ENCODE peak calls at places on chromosomes 12 and 14, in eight cellular contexts. B, O, U, Y, W, I, H and X are unnamed samples.

GRCh38 chr14:102320033-102320660 is 601 bp downstream of the ZNF839 start:
- DNase-seq in W (peak), O (peak), I (peak), B (no peak), H (no peak), U (peak), Y (no peak), X (peak)

GRCh38 chr12:132285991-132286681 is 43.3 kb downstream of the GALNT9 start:
- DNase-seq in Y (no peak), H (no peak), W (peak), O (peak), U (peak), B (no peak), I (peak), X (peak)

GRCh38 chr12:30754383-30754749 is 385 bp downstream of the CAPRIN2 start:
- DNase-seq in O (no peak), H (peak), U (peak), W (no peak), Y (no peak), I (no peak), B (no peak), X (no peak)

GRCh38 chr12:69468237-69469026 is 1.8 kb upstream of the FRS2 start:
- DNase-seq in O (no peak), B (no peak), Y (no peak), U (no peak), I (no peak), H (no peak), W (no peak), X (peak)

GRCh38 chr14:28381656-28382055 is 384.9 kb upstream of the FOXG1 start:
- DNase-seq in H (no peak), Y (no peak), I (no peak), W (no peak), B (no peak), O (no peak), U (no peak), X (no peak)

GRCh38 chr12:131929530-131930456 is 717 bp downstream of the PUS1 start:
- DNase-seq in O (no peak), Y (no peak), U (peak), W (no peak), H (no peak), I (peak), B (no peak), X (no peak)

GRCh38 chr14:26867171-26867757 is 269.4 kb upstream of the NOVA1 start:
- DNase-seq in Y (no peak), I (no peak), O (peak), H (no peak), U (no peak), B (no peak), W (no peak), X (no peak)

GRCh38 chr14:68782091-68782981 is 10.5 kb downstream of the ZFP36L1 start:
- DNase-seq in B (no peak), Y (no peak), O (no peak), I (no peak), H (peak), U (no peak), W (no peak), X (no peak)

GRCh38 chr12:12024958-12025682 is 45.6 kb upstream of the BCL2L14 start:
- DNase-seq in Y (no peak), W (no peak), O (no peak), I (peak), U (no peak), H (no peak), B (no peak), X (no peak)

GRCh38 chr14:52048641-52049204 is 20.1 kb downstream of the NID2 start:
- DNase-seq in H (no peak), U (peak), O (no peak), I (no peak), Y (no peak), B (no peak), W (no peak), X (peak)

GRCh38 chr12:65121049-65121955 is at the start of gene WIF1:
- DNase-seq in W (peak), B (no peak), H (no peak), I (peak), O (no peak), U (no peak), Y (no peak), X (peak)

GRCh38 chr14:69049675-69050074 is 70.6 kb upstream of the ACTN1 start:
- DNase-seq in O (peak), U (peak), H (no peak), I (no peak), W (no peak), Y (no peak), B (no peak), X (peak)

GRCh38 chr12:24798335-24798734 is 150.6 kb downstream of the BCAT1 start:
- DNase-seq in I (no peak), U (no peak), W (no peak), Y (no peak), O (no peak), H (no peak), B (no peak), X (no peak)

GRCh38 chr14:52044791-52045522 is 23.9 kb downstream of the NID2 start:
- DNase-seq in W (no peak), B (no peak), I (no peak), H (no peak), Y (no peak), U (peak), O (peak), X (peak)

GRCh38 chr14:36442824-36443241 is 77.2 kb downstream of the NKX2-1 start:
- DNase-seq in H (no peak), O (no peak), U (no peak), B (no peak), W (no peak), I (no peak), Y (no peak), X (no peak)

GRCh38 chr14:89303452-89304435 is 113.3 kb downstream of the FOXN3 start:
- DNase-seq in B (no peak), O (peak), Y (no peak), W (no peak), I (peak), H (no peak), U (peak), X (peak)

DNA sequence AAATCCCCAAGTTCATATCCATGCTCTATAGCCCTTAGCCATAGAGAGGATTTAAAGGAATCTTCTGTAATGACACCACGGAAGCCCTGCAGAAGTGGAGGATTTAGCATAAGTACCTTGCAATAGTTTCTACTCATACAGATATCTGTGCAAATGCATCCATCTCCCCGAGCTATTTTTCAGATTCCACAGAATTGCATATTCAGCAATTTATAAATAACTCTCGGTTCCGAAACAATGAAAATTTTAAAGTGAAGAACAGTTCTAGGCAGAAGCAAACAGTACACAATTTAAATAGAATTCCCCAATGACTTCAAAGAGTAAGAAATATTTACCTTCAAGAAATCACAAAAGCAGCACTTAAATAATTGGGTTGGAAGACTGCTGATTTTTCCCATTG is 379 bp downstream of the IGF1 start:
- DNase-seq in U (no peak), H (no peak), W (no peak), I (no peak), Y (no peak), B (no peak), O (no peak), X (no peak)
- H3K4me3 ChIP-seq in U (no peak), H (peak), W (peak), I (peak), Y (no peak), B (no peak), O (peak), X (no peak)

DNA sequence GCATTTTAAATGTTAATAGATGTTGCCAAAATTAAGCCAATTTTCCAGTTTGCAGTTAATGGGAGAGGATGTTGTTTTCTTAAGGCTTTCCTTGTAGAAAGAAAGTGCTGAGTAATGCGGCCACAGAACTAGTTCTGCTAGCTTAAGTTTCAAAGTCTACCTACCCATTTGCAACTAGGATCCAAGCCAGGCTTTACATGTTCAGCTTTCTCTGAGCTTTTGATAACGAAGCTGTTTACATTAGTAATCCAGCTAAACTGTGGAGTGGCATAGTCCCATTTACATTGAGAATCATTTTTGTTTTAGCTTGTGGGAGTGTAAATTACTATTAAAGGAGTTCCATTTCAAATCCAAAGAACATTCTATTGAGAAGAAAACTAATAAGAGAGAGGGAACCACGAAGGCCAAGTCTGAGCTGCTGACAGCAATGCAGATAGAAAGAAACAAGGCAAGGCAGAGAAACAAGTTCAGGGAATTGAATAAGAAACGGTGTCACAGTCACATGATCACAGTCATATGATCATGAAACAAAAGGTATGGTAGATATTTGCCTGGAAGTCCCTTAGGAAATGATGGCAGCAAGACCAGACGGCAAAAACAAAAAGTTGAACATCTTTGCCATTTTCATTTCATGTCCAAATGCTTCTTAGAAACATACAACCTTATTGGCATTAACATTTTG is 274.9 kb downstream of the PAWR start:
- DNase-seq in O (peak), U (no peak), I (peak), B (no peak), Y (no peak), W (no peak), H (no peak), X (peak)
- H3K4me3 ChIP-seq in O (no peak), U (no peak), I (no peak), B (no peak), Y (no peak), W (no peak), H (no peak), X (no peak)

GRCh38 chr12:114407034-114407420 is 1.1 kb upstream of the TBX5 start:
- DNase-seq in O (peak), B (no peak), H (no peak), I (no peak), W (no peak), Y (no peak), U (no peak), X (peak)
- H3K4me3 ChIP-seq in O (peak), B (peak), H (peak), I (no peak), W (peak), Y (no peak), U (no peak), X (peak)

DNA sequence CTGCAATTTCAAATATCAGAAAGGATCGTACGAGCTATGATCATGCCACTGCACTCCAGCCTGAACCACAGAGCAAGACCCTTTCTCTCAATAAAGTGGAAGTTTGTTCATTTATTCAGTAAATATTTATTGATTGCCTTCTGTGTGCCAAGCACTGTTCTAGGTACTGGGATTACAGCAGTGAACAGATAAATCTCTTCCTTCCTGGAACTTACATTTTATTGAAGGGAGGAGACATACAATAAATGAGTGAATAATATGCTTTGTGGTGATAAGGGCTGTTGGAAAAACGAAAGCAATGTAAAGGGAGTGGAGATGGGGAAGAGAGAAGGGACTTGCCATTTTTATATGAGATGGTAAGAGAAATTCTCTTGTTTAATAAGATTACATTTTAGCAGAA is 1.6 kb downstream of the GSKIP start:
- DNase-seq in I (no peak), H (no peak), Y (no peak), B (no peak), O (peak), W (no peak), U (no peak), X (no peak)
- H3K4me3 ChIP-seq in I (peak), H (no peak), Y (no peak), B (no peak), O (peak), W (peak), U (no peak), X (peak)

GRCh38 chr12:124544311-124544970 is 23.0 kb downstream of the NCOR2 start:
- DNase-seq in Y (no peak), W (no peak), H (no peak), B (no peak), O (peak), U (no peak), I (no peak), X (no peak)
- H3K4me3 ChIP-seq in Y (no peak), W (no peak), H (no peak), B (no peak), O (no peak), U (no peak), I (no peak), X (no peak)

DNA sequence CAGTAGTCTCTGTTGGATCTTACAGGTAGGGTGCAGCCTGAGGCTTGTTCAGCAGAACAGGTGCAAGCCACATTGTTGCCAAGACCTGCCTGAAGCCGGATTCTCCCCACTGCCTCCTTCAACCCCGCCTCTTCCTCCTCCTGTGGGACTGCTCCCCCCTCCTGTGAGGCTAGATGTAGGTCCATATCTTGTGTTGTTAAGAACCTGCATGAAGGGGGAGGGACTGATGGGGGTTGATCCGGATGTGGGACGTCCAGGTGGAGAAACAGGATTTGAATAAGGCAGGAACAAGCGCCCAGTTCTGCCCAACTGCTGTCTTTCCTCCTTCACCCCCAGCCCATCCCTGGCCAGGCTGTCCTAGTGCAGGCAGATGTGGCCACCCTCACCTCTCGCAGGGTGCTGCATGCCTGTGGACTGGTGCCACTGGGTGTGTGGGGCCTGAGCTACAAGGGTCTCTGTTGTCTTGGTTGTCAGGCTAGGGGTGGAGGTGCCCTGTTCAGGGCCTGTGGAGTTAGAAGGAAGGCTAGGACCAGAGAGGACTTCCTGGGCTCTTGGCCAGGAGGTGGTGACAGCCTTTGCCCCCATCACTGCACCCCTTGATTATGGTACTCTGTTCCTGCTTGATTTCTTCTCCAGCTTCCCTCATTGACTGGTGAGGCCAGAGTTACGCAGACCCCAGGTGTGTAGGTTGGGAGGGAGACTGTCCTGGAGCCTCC is 1.4 kb downstream of the NR4A1 start:
- DNase-seq in B (no peak), Y (no peak), U (no peak), H (no peak), I (peak), W (peak), O (peak), X (no peak)
- H3K4me3 ChIP-seq in B (no peak), Y (no peak), U (peak), H (peak), I (peak), W (peak), O (peak), X (peak)

GRCh38 chr14:21262410-21262809 is 6.8 kb downstream of the HNRNPC start:
- DNase-seq in H (no peak), U (no peak), W (no peak), Y (no peak), B (no peak), I (no peak), O (no peak), X (no peak)

GRCh38 chr14:21267431-21267845 is 1.8 kb downstream of the HNRNPC start:
- DNase-seq in H (no peak), Y (no peak), W (no peak), U (no peak), B (no peak), I (no peak), O (peak), X (no peak)

GRCh38 chr14:21261824-21262223 is 7.4 kb downstream of the HNRNPC start:
- DNase-seq in I (no peak), Y (no peak), B (no peak), H (no peak), U (no peak), O (no peak), W (no peak), X (no peak)

GRCh38 chr14:21264025-21264801 is 5.0 kb downstream of the HNRNPC start:
- DNase-seq in Y (no peak), U (no peak), I (no peak), B (no peak), H (no peak), W (no peak), O (peak), X (peak)

DNA sequence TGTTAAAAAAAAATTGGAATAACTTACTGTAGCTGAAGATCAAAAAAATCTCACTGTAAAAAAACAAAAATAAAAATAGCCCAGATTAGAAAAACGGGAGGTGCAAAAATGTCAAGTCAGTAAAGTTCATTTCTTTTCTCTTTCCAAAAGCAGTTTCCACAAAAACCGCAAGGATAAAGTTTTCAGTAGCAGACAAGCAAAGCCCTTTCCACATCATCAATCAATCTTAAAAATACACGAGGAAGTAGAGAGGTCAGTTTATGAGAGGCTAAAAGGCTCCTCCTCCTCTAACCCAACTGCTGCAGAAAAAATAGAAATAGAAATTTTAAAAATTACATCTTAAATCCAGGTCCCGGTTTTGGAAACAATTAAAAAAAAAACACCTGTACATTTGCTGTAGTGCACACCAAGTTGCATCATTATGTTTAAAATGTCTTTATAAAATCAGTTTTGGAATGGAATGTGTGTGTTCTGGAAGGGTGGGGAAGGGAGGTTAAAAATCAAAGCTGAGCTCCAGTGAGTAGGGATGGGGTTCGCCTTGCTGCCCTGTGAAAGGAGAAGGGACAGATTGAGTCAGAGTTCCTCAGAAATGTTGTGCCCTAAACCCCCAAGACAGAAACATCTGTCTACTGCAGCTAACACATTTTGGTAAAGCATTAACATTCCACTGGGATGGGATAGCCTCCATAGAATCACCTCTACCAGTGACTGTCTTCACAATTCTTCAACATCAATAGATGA is 5.8 kb downstream of the HNRNPC start:
- DNase-seq in H (no peak), O (peak), B (no peak), Y (no peak), I (no peak), U (no peak), W (no peak), X (no peak)
- H3K4me3 ChIP-seq in H (no peak), O (peak), B (no peak), Y (peak), I (no peak), U (peak), W (peak), X (peak)

GRCh38 chr14:35405304-35405996 is 901 bp upstream of the NFKBIA start:
- DNase-seq in B (no peak), H (no peak), Y (no peak), O (no peak), W (no peak), U (no peak), I (peak), X (no peak)

GRCh38 chr14:35404496-35405303 is at the start of gene NFKBIA:
- DNase-seq in H (peak), B (peak), O (peak), W (peak), Y (peak), I (peak), U (peak), X (peak)

GRCh38 chr14:35404246-35404495 is 378 bp downstream of the NFKBIA start:
- DNase-seq in O (no peak), U (no peak), B (no peak), Y (no peak), H (no peak), W (no peak), I (no peak), X (no peak)

GRCh38 chr14:35406811-35407630 is 2.5 kb upstream of the NFKBIA start:
- DNase-seq in U (peak), Y (no peak), H (no peak), O (peak), B (no peak), W (no peak), I (no peak), X (peak)

DNA sequence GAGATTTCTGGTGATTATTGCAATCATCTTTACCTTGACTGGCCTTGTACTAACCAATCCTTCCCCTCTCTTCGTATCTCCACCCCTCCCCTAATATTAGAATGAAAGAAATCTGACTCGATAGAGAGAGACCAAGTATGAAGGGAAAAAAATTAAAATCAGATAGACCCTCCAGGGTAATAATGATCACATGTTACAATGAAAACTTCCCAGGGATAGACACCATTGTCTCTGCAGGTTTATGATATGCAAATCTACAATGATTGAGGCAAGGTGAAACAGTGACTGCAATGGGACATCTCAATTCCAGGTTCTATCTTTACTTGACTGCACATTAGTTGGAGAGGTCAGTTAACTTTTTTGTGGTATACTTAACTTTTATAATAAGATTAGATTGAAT is 1.5 kb upstream of the NFKBIA start:
- DNase-seq in H (no peak), B (no peak), U (no peak), I (no peak), Y (no peak), W (no peak), O (no peak), X (no peak)
- H3K4me3 ChIP-seq in H (peak), B (no peak), U (no peak), I (no peak), Y (no peak), W (peak), O (no peak), X (no peak)

GRCh38 chr12:55922126-55922525 is 5.6 kb downstream of the PYM1 start:
- DNase-seq in B (no peak), I (no peak), Y (no peak), W (no peak), O (no peak), H (no peak), U (no peak), X (no peak)
- H3K4me3 ChIP-seq in B (no peak), I (no peak), Y (no peak), W (no peak), O (no peak), H (no peak), U (no peak), X (no peak)

GRCh38 chr12:43898474-43898873 is 62.6 kb downstream of the TMEM117 start:
- DNase-seq in U (no peak), W (no peak), O (no peak), I (no peak), H (no peak), Y (no peak), B (no peak), X (no peak)

GRCh38 chr12:43899574-43899973 is 63.7 kb downstream of the TMEM117 start:
- DNase-seq in Y (no peak), H (no peak), U (no peak), I (no peak), O (no peak), B (no peak), W (no peak), X (no peak)

GRCh38 chr12:43891856-43892574 is 56.1 kb downstream of the TMEM117 start:
- DNase-seq in B (no peak), Y (no peak), U (no peak), H (no peak), O (no peak), I (no peak), W (no peak), X (no peak)

GRCh38 chr12:43896496-43896895 is 60.6 kb downstream of the TMEM117 start:
- DNase-seq in B (no peak), I (no peak), H (no peak), Y (no peak), U (no peak), O (no peak), W (no peak), X (no peak)

GRCh38 chr12:43893670-43894069 is 57.8 kb downstream of the TMEM117 start:
- DNase-seq in W (no peak), O (no peak), U (peak), H (no peak), I (no peak), B (no peak), Y (no peak), X (peak)
- H3K4me3 ChIP-seq in W (no peak), O (no peak), U (no peak), H (no peak), I (no peak), B (no peak), Y (no peak), X (no peak)